ENCODE peak calls at places on chromosomes 13 and 19, in six cellular contexts. Z is gastrocnemius medialis, T is testis, G is suprapubic skin, V is tibial nerve, O is H1. I is an unnamed sample.

GRCh38 chr13:48819889-48820288 is 155.8 kb upstream of the FNDC3A start:
- DNase-seq in Z (no peak), T (no peak), G (no peak), V (no peak), O (no peak), I (no peak)

GRCh38 chr19:55474269-55475265 is 1.9 kb upstream of the ZNF628 start:
- DNase-seq in Z (no peak), T (no peak), G (no peak), V (no peak), O (no peak), I (no peak)

GRCh38 chr13:111664060-111664459 is 343.6 kb downstream of the TEX29 start:
- DNase-seq in Z (no peak), T (no peak), G (peak; percentile 78), V (no peak), O (peak; percentile 36), I (no peak)

GRCh38 chr13:108322206-108322824 is 52.8 kb downstream of the TNFSF13B start:
- DNase-seq in Z (no peak), T (no peak), G (no peak), V (no peak), O (no peak), I (no peak)

GRCh38 chr13:109673477-109673876 is 112.9 kb downstream of the IRS2 start:
- DNase-seq in Z (no peak), T (no peak), G (no peak), V (no peak), O (no peak), I (no peak)

GRCh38 chr19:10988921-10989320 is 28.1 kb downstream of the SMARCA4 start:
- DNase-seq in Z (no peak), T (no peak), G (no peak), V (no peak), O (no peak), I (no peak)

GRCh38 chr13:54433511-54434206 is 1405.0 kb downstream of the OLFM4 start:
- DNase-seq in Z (no peak), T (no peak), G (no peak), V (no peak), O (no peak), I (peak; percentile 67)

GRCh38 chr13:106455777-106456176 is 79.7 kb downstream of the EFNB2 start:
- DNase-seq in Z (no peak), T (no peak), G (no peak), V (no peak), O (no peak), I (no peak)

GRCh38 chr13:92806215-92806614 is 420.4 kb upstream of the GPC6 start:
- DNase-seq in Z (no peak), T (no peak), G (no peak), V (no peak), O (no peak), I (peak; percentile 5)

GRCh38 chr19:5319516-5319915 is 21.1 kb downstream of the PTPRS start:
- DNase-seq in Z (no peak), T (no peak), G (no peak), V (no peak), O (no peak), I (no peak)

GRCh38 chr19:14519860-14520407 is 1.7 kb upstream of the DNAJB1 start:
- DNase-seq in Z (no peak), T (peak; percentile 76), G (no peak), V (no peak), O (no peak), I (peak; percentile 75)

GRCh38 chr19:2385053-2385721 is 25.1 kb downstream of the TMPRSS9 start:
- DNase-seq in Z (peak; percentile 83), T (peak; percentile 39), G (no peak), V (no peak), O (peak; percentile 82), I (peak; percentile 59)

GRCh38 chr13:24888291-24888931 is 124.4 kb downstream of the RNF17 start:
- DNase-seq in Z (no peak), T (no peak), G (no peak), V (no peak), O (no peak), I (no peak)

GRCh38 chr13:19927117-19927734 is 31.3 kb upstream of the ZMYM2 start:
- DNase-seq in Z (no peak), T (no peak), G (no peak), V (no peak), O (no peak), I (no peak)

GRCh38 chr13:78430166-78430791 is 173.1 kb downstream of the POU4F1 start:
- DNase-seq in Z (no peak), T (no peak), G (no peak), V (no peak), O (peak; percentile 53), I (no peak)

GRCh38 chr13:39051157-39051556 is 12.9 kb downstream of the NHLRC3 start:
- DNase-seq in Z (no peak), T (no peak), G (no peak), V (no peak), O (no peak), I (no peak)

GRCh38 chr19:46289724-46290619 is 6.9 kb upstream of the HIF3A start:
- DNase-seq in Z (no peak), T (no peak), G (no peak), V (no peak), O (no peak), I (no peak)

GRCh38 chr19:13995017-13995728 is 10.9 kb downstream of the RFX1 start:
- DNase-seq in Z (peak; percentile 81), T (peak; percentile 39), G (no peak), V (no peak), O (no peak), I (peak; percentile 91)

GRCh38 chr19:46000497-46001246 is 5.4 kb downstream of the CCDC61 start:
- DNase-seq in Z (no peak), T (peak; percentile 62), G (no peak), V (no peak), O (peak; percentile 78), I (peak; percentile 71)

GRCh38 chr19:46511237-46511636 is 15.6 kb upstream of the PNMA8B start:
- DNase-seq in Z (no peak), T (no peak), G (no peak), V (no peak), O (no peak), I (no peak)

GRCh38 chr13:98751397-98752110 is 918 bp downstream of the SLC15A1 start:
- DNase-seq in Z (no peak), T (no peak), G (no peak), V (no peak), O (peak; percentile 59), I (peak; percentile 51)
- TF ChIP-seq CTCF in Z (no peak), T (no peak), G (no peak), V (no peak), O (no peak), I (no peak)

DNA sequence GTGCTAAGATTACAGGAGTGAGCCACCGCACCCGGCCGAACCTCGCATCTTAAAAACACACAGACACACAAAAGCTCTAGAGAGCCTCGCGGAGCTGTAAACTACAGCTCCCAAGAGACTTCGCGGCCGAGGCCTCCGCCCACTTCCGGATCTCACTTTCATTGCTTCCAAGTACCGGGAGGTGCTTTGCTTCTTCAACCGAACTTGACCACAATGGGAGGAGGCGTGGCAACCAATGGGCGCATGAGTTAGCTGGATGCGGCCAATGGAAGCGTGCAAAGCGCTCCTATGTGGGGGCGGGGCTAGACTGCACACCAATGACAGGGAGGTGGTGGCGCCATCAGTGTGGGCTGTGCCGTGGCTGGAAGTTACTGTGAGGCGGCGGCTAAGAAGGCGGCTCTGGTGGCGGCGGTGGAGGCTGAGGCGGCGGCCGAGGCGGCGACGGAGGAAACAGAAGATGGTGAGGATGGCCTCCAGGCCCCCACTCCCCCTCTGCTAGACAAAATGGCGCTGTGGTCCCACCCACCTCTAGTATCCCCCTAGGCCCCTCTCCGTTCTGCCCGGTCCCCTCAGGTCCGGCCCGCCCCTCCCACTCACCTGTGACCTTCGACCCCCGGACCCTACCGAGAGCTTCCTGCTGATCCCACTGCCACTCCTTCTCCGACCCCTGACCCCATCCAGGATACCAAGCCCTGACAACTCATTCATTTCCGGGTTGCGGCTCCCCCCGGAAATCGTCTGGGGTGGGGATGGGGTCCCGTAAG is at the start of gene DDA1:
- DNase-seq in Z (peak; percentile 100), T (peak; percentile 100), G (peak; percentile 100), V (peak; percentile 99), O (peak; percentile 95), I (peak; percentile 100)
- TF ChIP-seq POLR2A in Z (peak; percentile 71), T (no peak), G (no peak), V (peak; percentile 27), O (peak; percentile 82), I (peak; percentile 77)

GRCh38 chr13:72565893-72566292 is 161.5 kb downstream of the MZT1 start:
- DNase-seq in Z (no peak), T (no peak), G (no peak), V (no peak), O (no peak), I (no peak)
- TF ChIP-seq CTCF in Z (no peak), T (peak; percentile 15), G (no peak), V (peak; percentile 34), O (no peak), I (peak; percentile 51)

GRCh38 chr19:18636969-18637629 is at the start of gene KLHL26:
- DNase-seq in Z (no peak), T (no peak), G (no peak), V (no peak), O (no peak), I (no peak)
- TF ChIP-seq POLR2A in Z (peak; percentile 90), T (no peak), G (no peak), V (no peak), O (peak; percentile 66), I (peak; percentile 76)

DNA sequence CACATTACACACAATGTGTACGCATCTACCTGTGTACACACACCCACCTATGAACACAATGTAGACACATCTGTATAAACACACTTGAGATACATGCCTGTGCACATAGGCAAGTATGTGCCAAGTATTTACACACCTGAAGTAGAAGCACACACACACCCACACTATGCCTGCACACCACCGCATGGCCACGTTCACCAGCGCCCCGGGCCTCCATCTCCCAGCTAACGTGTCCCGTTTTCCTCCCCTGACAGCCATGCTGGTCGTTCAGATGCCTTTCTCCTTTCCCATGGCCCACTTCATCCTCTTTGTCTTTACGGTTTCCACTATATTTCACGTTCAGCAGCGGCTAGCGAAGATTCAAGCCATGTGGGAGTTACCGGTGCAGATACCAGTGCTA is 6.9 kb downstream of the FUT2 start:
- DNase-seq in Z (no peak), T (no peak), G (no peak), V (no peak), O (no peak), I (no peak)
- TF ChIP-seq CTCF in Z (no peak), T (no peak), G (no peak), V (no peak), O (no peak), I (no peak)